ENCODE peak calls at places on chromosomes 5 and 9, in seven cellular contexts. Q is NCI-H2029 treated with DMSO at 0.1 percent for 48 hours; Y is CD8-positive, alpha-beta memory T cell; A is suprapubic skin; B is uterus; E is NCI-H446; S is cerebellum. O is an unnamed sample.

GRCh38 chr9:117121331-117121730 is 293.5 kb downstream of the ASTN2 start:
- DNase-seq in Y (no peak), S (peak), E (no peak), B (no peak), Q (no peak), A (no peak), O (no peak)

GRCh38 chr9:138117101-138117750 is 239.6 kb downstream of the CACNA1B start:
- DNase-seq in Q (no peak), S (no peak), B (no peak), Y (no peak), A (no peak), E (no peak), O (no peak)

GRCh38 chr5:79872309-79872708 is 118.8 kb downstream of the MTX3 start:
- DNase-seq in Q (no peak), E (no peak), Y (no peak), S (no peak), A (no peak), B (no peak), O (no peak)

GRCh38 chr9:34085581-34086500 is 37.2 kb upstream of the UBAP2 start:
- DNase-seq in Q (no peak), E (no peak), S (no peak), A (no peak), B (no peak), Y (no peak), O (no peak)

GRCh38 chr5:39519566-39520231 is 94.9 kb upstream of the DAB2 start:
- DNase-seq in S (no peak), Q (no peak), Y (no peak), A (no peak), B (no peak), E (no peak), O (no peak)

GRCh38 chr5:139856694-139857093 is 61.1 kb downstream of the PSD2 start:
- DNase-seq in B (no peak), A (no peak), Y (no peak), E (no peak), S (no peak), Q (peak), O (no peak)

GRCh38 chr9:12056874-12057273 is 636.3 kb upstream of the TYRP1 start:
- DNase-seq in B (no peak), E (no peak), Y (no peak), S (no peak), Q (no peak), A (no peak), O (no peak)

GRCh38 chr9:89527084-89527483 is 29.2 kb upstream of the SEMA4D start:
- DNase-seq in A (no peak), B (no peak), Y (no peak), E (no peak), S (no peak), Q (no peak), O (no peak)

GRCh38 chr9:93667006-93667405 is 90.6 kb downstream of the PHF2 start:
- DNase-seq in Q (no peak), B (peak), S (no peak), A (peak), E (no peak), Y (no peak), O (peak)

GRCh38 chr9:76452839-76453238 is 6.1 kb upstream of the GCNT1 start:
- DNase-seq in S (no peak), B (no peak), Q (no peak), E (no peak), Y (no peak), A (no peak), O (no peak)

GRCh38 chr9:16154570-16155078 is 601.8 kb downstream of the CCDC171 start:
- DNase-seq in S (peak), Q (no peak), Y (no peak), E (no peak), A (no peak), B (no peak), O (no peak)

GRCh38 chr5:153791339-153791738 is 247.4 kb downstream of the FAM114A2 start:
- DNase-seq in B (no peak), Q (no peak), A (no peak), E (no peak), S (no peak), Y (no peak), O (no peak)

GRCh38 chr5:133942589-133943474 is 25.6 kb downstream of the C5orf15 start:
- DNase-seq in A (no peak), Q (peak), E (no peak), B (no peak), Y (no peak), S (no peak), O (no peak)

GRCh38 chr5:179171816-179172745 is 111.9 kb downstream of the ZNF354C start:
- DNase-seq in Y (no peak), Q (no peak), B (no peak), E (no peak), A (no peak), S (no peak), O (no peak)

GRCh38 chr9:95167998-95168397 is 149.5 kb downstream of the FANCC start:
- DNase-seq in Y (peak), E (peak), Q (peak), S (no peak), A (no peak), B (peak), O (no peak)

GRCh38 chr5:3143382-3143781 is 391.9 kb upstream of the IRX2 start:
- DNase-seq in E (no peak), Y (no peak), Q (no peak), B (no peak), S (no peak), A (no peak), O (no peak)

GRCh38 chr9:33814816-33815215 is 2.1 kb upstream of the UBE2R2 start:
- DNase-seq in Y (no peak), S (no peak), Q (no peak), A (no peak), B (no peak), E (no peak), O (no peak)

GRCh38 chr5:159650803-159651202 is 265.5 kb upstream of the ADRA1B start:
- DNase-seq in E (no peak), Q (no peak), A (no peak), B (no peak), S (no peak), Y (no peak), O (no peak)

GRCh38 chr5:174053891-174054290 is 8.4 kb downstream of the NSG2 start:
- DNase-seq in Y (no peak), S (no peak), E (no peak), Q (no peak), B (no peak), A (no peak), O (no peak)

GRCh38 chr9:136614372-136614922 is 48.3 kb upstream of the EGFL7 start:
- DNase-seq in E (no peak), A (no peak), Y (no peak), B (peak), Q (no peak), S (no peak), O (no peak)

GRCh38 chr5:132849347-132849746 is 16.9 kb downstream of the GDF9 start:
- DNase-seq in B (no peak), E (no peak), A (no peak), Q (no peak), Y (no peak), S (no peak), O (no peak)

GRCh38 chr9:106287108-106287631 is 575.8 kb upstream of the ZNF462 start:
- DNase-seq in E (no peak), Q (peak), A (no peak), B (peak), Y (no peak), S (no peak), O (no peak)

GRCh38 chr9:71121275-71122168 is at the start of gene TRPM3:
- DNase-seq in S (peak), Y (no peak), Q (no peak), E (no peak), A (no peak), B (no peak), O (no peak)

GRCh38 chr5:92890841-92891244 is 690.2 kb downstream of the NR2F1-AS1 start:
- DNase-seq in A (no peak), Q (no peak), S (no peak), E (no peak), Y (no peak), B (no peak), O (no peak)

GRCh38 chr5:1316941-1317340 is 22.1 kb upstream of the TERT start:
- DNase-seq in S (no peak), Y (no peak), B (no peak), Q (no peak), E (no peak), A (no peak), O (no peak)

GRCh38 chr9:114386886-114387677 is 700 bp downstream of the AKNA start:
- DNase-seq in Y (peak), A (peak), B (peak), Q (no peak), E (no peak), S (no peak), O (no peak)

GRCh38 chr9:134469041-134469875 is 143.0 kb downstream of the RXRA start:
- DNase-seq in Q (no peak), B (peak), E (no peak), Y (no peak), A (no peak), S (no peak), O (no peak)

GRCh38 chr9:99828417-99829176 is 6.9 kb downstream of the NR4A3 start:
- DNase-seq in B (no peak), Q (no peak), S (no peak), Y (no peak), E (no peak), A (no peak), O (no peak)

GRCh38 chr5:76269259-76269958 is 133.7 kb upstream of the IQGAP2 start:
- DNase-seq in B (no peak), A (no peak), S (no peak), E (no peak), Y (no peak), Q (no peak), O (no peak)

GRCh38 chr5:178419651-178420050 is 170.5 kb downstream of the COL23A1 start:
- DNase-seq in E (no peak), B (no peak), Y (no peak), S (no peak), A (no peak), Q (no peak), O (no peak)

GRCh38 chr9:136341042-136341655 is 13.8 kb downstream of the GPSM1 start:
- DNase-seq in B (no peak), S (no peak), A (no peak), Q (no peak), E (no peak), Y (no peak), O (no peak)

GRCh38 chr5:50666261-50667078 is at the start of gene PARP8:
- DNase-seq in B (peak), Y (peak), S (peak), Q (peak), E (no peak), A (peak), O (peak)

O was measured in lower leg skin.